ENCODE peak calls at places on chromosomes 3 and 15, in ten cellular contexts. W, Q, N, X, M, S, T, J, K and C are unnamed samples.

GRCh38 chr3:72896996-72897757 is 9.3 kb downstream of the GXYLT2 start:
- DNase-seq in W (no peak), Q (no peak), N (no peak), X (no peak), M (no peak), S (no peak), T (no peak), J (no peak), K (no peak), C (no peak)

GRCh38 chr15:57624730-57625129 is 33.0 kb downstream of the MYZAP start:
- DNase-seq in W (no peak), Q (no peak), N (no peak), X (no peak), M (no peak), S (no peak), T (no peak), J (no peak), K (no peak), C (no peak)

GRCh38 chr3:155553800-155554199 is 191.1 kb downstream of the PLCH1 start:
- DNase-seq in W (no peak), Q (no peak), N (peak; percentile 82), X (no peak), M (no peak), S (no peak), T (no peak), J (no peak), K (no peak), C (no peak)

GRCh38 chr3:184773341-184774186 is 38.4 kb upstream of the VPS8 start:
- DNase-seq in W (no peak), Q (no peak), N (no peak), X (no peak), M (no peak), S (peak; percentile 31), T (peak; percentile 72), J (peak; percentile 47), K (peak; percentile 56), C (no peak)

GRCh38 chr3:190710723-190711122 is 151.8 kb downstream of the GMNC start:
- DNase-seq in W (no peak), Q (no peak), N (no peak), X (no peak), M (no peak), S (no peak), T (no peak), J (no peak), K (no peak), C (no peak)

GRCh38 chr3:172140499-172141391 is 101.4 kb downstream of the FNDC3B start:
- DNase-seq in W (peak; percentile 72), Q (peak; percentile 48), N (peak; percentile 95), X (no peak), M (no peak), S (no peak), T (peak; percentile 36), J (no peak), K (no peak), C (no peak)

GRCh38 chr15:60720493-60721231 is 241.7 kb upstream of the ICE2 start:
- DNase-seq in W (no peak), Q (no peak), N (no peak), X (no peak), M (peak; percentile 41), S (no peak), T (no peak), J (no peak), K (no peak), C (no peak)

GRCh38 chr3:52216585-52217408 is 8.6 kb downstream of the TLR9 start:
- DNase-seq in W (peak; percentile 92), Q (peak; percentile 96), N (peak; percentile 83), X (no peak), M (peak; percentile 73), S (peak; percentile 81), T (peak; percentile 76), J (peak; percentile 79), K (peak; percentile 76), C (no peak)

GRCh38 chr15:60594071-60594470 is 115.1 kb upstream of the ICE2 start:
- DNase-seq in W (no peak), Q (no peak), N (no peak), X (no peak), M (no peak), S (no peak), T (no peak), J (no peak), K (no peak), C (no peak)

GRCh38 chr3:187979543-187979942 is 174.4 kb upstream of the LPP start:
- DNase-seq in W (no peak), Q (no peak), N (no peak), X (no peak), M (peak; percentile 51), S (no peak), T (no peak), J (no peak), K (no peak), C (no peak)

GRCh38 chr15:99446565-99447496 is 119.0 kb upstream of the MEF2A start:
- DNase-seq in W (peak; percentile 42), Q (no peak), N (no peak), X (no peak), M (no peak), S (no peak), T (no peak), J (no peak), K (no peak), C (no peak)

GRCh38 chr3:40989141-40990061 is 209.9 kb upstream of the CTNNB1 start:
- DNase-seq in W (no peak), Q (no peak), N (no peak), X (no peak), M (no peak), S (no peak), T (no peak), J (peak; percentile 40), K (no peak), C (peak; percentile 58)

GRCh38 chr3:46666471-46666845 is 27.0 kb downstream of the ALS2CL start:
- DNase-seq in W (peak; percentile 34), Q (peak; percentile 6), N (no peak), X (no peak), M (no peak), S (peak; percentile 42), T (peak; percentile 81), J (no peak), K (peak; percentile 59), C (peak; percentile 34)

GRCh38 chr15:74723754-74724334 is 1.5 kb downstream of the CYP1A1 start:
- DNase-seq in W (no peak), Q (peak; percentile 32), N (peak; percentile 18), X (no peak), M (no peak), S (no peak), T (no peak), J (no peak), K (no peak), C (no peak)

GRCh38 chr15:75043509-75044257 is 20.3 kb downstream of the PPCDC start:
- DNase-seq in W (peak; percentile 91), Q (peak; percentile 32), N (peak; percentile 93), X (no peak), M (no peak), S (peak; percentile 99), T (peak; percentile 99), J (peak; percentile 99), K (peak; percentile 95), C (peak; percentile 98)

GRCh38 chr15:42338500-42338899 is 20.8 kb upstream of the CAPN3 start:
- DNase-seq in W (no peak), Q (no peak), N (no peak), X (no peak), M (no peak), S (no peak), T (no peak), J (no peak), K (no peak), C (no peak)

GRCh38 chr3:136038668-136039067 is 73.1 kb downstream of the PPP2R3A start:
- DNase-seq in W (no peak), Q (no peak), N (no peak), X (no peak), M (no peak), S (no peak), T (no peak), J (no peak), K (no peak), C (no peak)

GRCh38 chr3:152048826-152049225 is 175.4 kb downstream of the SUCNR1 start:
- DNase-seq in W (no peak), Q (no peak), N (no peak), X (no peak), M (no peak), S (no peak), T (no peak), J (no peak), K (no peak), C (no peak)

GRCh38 chr3:21226086-21226485 is 524.9 kb downstream of the ZNF385D start:
- DNase-seq in W (no peak), Q (no peak), N (no peak), X (no peak), M (no peak), S (peak; percentile 40), T (peak; percentile 78), J (peak; percentile 33), K (peak; percentile 53), C (no peak)

GRCh38 chr3:41224120-41224806 is 25.0 kb downstream of the CTNNB1 start:
- DNase-seq in W (no peak), Q (no peak), N (peak; percentile 21), X (no peak), M (no peak), S (no peak), T (no peak), J (no peak), K (no peak), C (no peak)

GRCh38 chr3:87167634-87168456 is 59.3 kb upstream of the CHMP2B start:
- DNase-seq in W (no peak), Q (no peak), N (peak; percentile 10), X (peak; percentile 35), M (no peak), S (no peak), T (no peak), J (no peak), K (no peak), C (no peak)

GRCh38 chr3:124442463-124442862 is 287.8 kb upstream of the UMPS start:
- DNase-seq in W (no peak), Q (peak; percentile 5), N (no peak), X (no peak), M (no peak), S (no peak), T (no peak), J (no peak), K (no peak), C (no peak)

GRCh38 chr15:89628791-89629715 is 26.2 kb downstream of the KIF7 start:
- DNase-seq in W (no peak), Q (no peak), N (no peak), X (no peak), M (no peak), S (no peak), T (no peak), J (no peak), K (no peak), C (no peak)

GRCh38 chr3:57097536-57097935 is 37.1 kb downstream of the SPATA12 start:
- DNase-seq in W (no peak), Q (no peak), N (no peak), X (no peak), M (no peak), S (no peak), T (no peak), J (no peak), K (no peak), C (no peak)

GRCh38 chr3:183332487-183332886 is 79.4 kb downstream of the B3GNT5 start:
- DNase-seq in W (no peak), Q (no peak), N (no peak), X (no peak), M (no peak), S (no peak), T (no peak), J (no peak), K (no peak), C (no peak)

GRCh38 chr3:72523409-72524172 is 324.7 kb downstream of the SHQ1 start:
- DNase-seq in W (peak; percentile 44), Q (no peak), N (no peak), X (no peak), M (no peak), S (peak; percentile 46), T (peak; percentile 51), J (peak; percentile 38), K (peak; percentile 14), C (peak; percentile 65)

GRCh38 chr3:17175187-17175839 is 290.6 kb downstream of the PLCL2 start:
- DNase-seq in W (no peak), Q (peak; percentile 37), N (no peak), X (no peak), M (no peak), S (no peak), T (no peak), J (no peak), K (no peak), C (no peak)

GRCh38 chr15:74826372-74826819 is at the start of gene CPLX3:
- DNase-seq in W (no peak), Q (no peak), N (no peak), X (peak; percentile 47), M (peak; percentile 62), S (peak; percentile 45), T (no peak), J (no peak), K (peak; percentile 38), C (no peak)